ENCODE peak calls at places on chromosomes 5 and 9, in nine cellular contexts. H is foreskin fibroblast; Y is stromal cell of bone marrow; P is Kasumi-1; W is activated CD8-positive, alpha-beta memory T cell treated with anti-CD3 and anti-CD28 coated beads, Interleukin-2, amount 50 U/mL, for 4 hours; X is neural crest cell; M is 8988T; J is activated T-cell treated with anti-CD3 and anti-CD28 coated beads for 1 hour; K is fibroblast of the aortic adventitia. C is an unnamed sample.

GRCh38 chr5:136467632-136468031 is 102.3 kb upstream of the TRPC7 start:
- DNase-seq in P (no peak), Y (no peak), J (no peak), M (no peak), W (no peak), X (no peak), H (no peak), K (no peak), C (no peak)

GRCh38 chr5:35202319-35203111 is 27.8 kb downstream of the PRLR start:
- DNase-seq in J (peak; percentile 8), P (peak; percentile 84), Y (no peak), X (peak; percentile 35), M (no peak), K (peak; percentile 54), W (peak; percentile 16), H (peak; percentile 70), C (peak; percentile 37)

GRCh38 chr5:159660401-159660800 is 255.9 kb upstream of the ADRA1B start:
- DNase-seq in M (peak; percentile 15), K (no peak), P (no peak), J (no peak), X (no peak), Y (no peak), H (peak; percentile 11), W (no peak), C (no peak)

GRCh38 chr5:102753889-102754498 is 1.1 kb upstream of the PAM start:
- DNase-seq in J (no peak), P (no peak), H (no peak), M (no peak), X (no peak), K (no peak), W (no peak), Y (no peak), C (no peak)

GRCh38 chr9:21504894-21505293 is 22.8 kb upstream of the IFNE start:
- DNase-seq in H (no peak), M (no peak), J (no peak), X (no peak), Y (no peak), W (no peak), P (no peak), K (no peak), C (no peak)

GRCh38 chr9:27784999-27785713 is 211.9 kb upstream of the C9orf72 start:
- DNase-seq in M (no peak), W (no peak), K (no peak), X (no peak), P (no peak), J (no peak), H (no peak), Y (no peak), C (no peak)

GRCh38 chr9:89554307-89554706 is 50.5 kb upstream of the GADD45G start:
- DNase-seq in M (no peak), H (no peak), X (no peak), J (no peak), P (no peak), W (no peak), Y (no peak), K (no peak), C (no peak)

GRCh38 chr5:137753227-137753985 is 757 bp downstream of the HNRNPA0 start:
- DNase-seq in J (peak; percentile 28), H (peak; percentile 33), P (no peak), W (peak; percentile 52), Y (no peak), K (no peak), X (peak; percentile 18), M (no peak), C (no peak)

GRCh38 chr9:36132081-36132480 is 4.5 kb upstream of the GLIPR2 start:
- DNase-seq in Y (peak; percentile 47), J (no peak), P (no peak), M (no peak), X (no peak), K (peak; percentile 53), H (peak; percentile 80), W (no peak), C (no peak)

GRCh38 chr5:127281609-127282008 is 9.0 kb upstream of the MEGF10 start:
- DNase-seq in J (no peak), W (no peak), X (no peak), K (no peak), H (no peak), P (no peak), Y (no peak), M (no peak), C (no peak)

GRCh38 chr5:33794550-33795300 is 97.1 kb downstream of the ADAMTS12 start:
- DNase-seq in J (no peak), P (no peak), Y (no peak), M (peak; percentile 43), X (no peak), W (no peak), K (peak; percentile 58), H (peak; percentile 81), C (peak; percentile 33)

GRCh38 chr5:133402781-133403180 is 209.6 kb downstream of the FSTL4 start:
- DNase-seq in J (no peak), K (no peak), W (no peak), Y (no peak), M (no peak), X (no peak), P (no peak), H (no peak), C (no peak)

GRCh38 chr9:116737137-116737546 is 50.0 kb downstream of the TRIM32 start:
- DNase-seq in M (peak; percentile 82), H (peak; percentile 85), Y (peak; percentile 45), P (peak; percentile 62), X (peak; percentile 95), W (peak; percentile 28), J (peak; percentile 23), K (peak; percentile 67), C (peak; percentile 43)

GRCh38 chr5:71828641-71829040 is 109.6 kb downstream of the CARTPT start:
- DNase-seq in Y (no peak), W (no peak), X (no peak), K (peak; percentile 42), P (no peak), M (no peak), J (no peak), H (peak; percentile 58), C (no peak)

GRCh38 chr5:65812648-65813047 is 90.6 kb downstream of the NLN start:
- DNase-seq in K (no peak), P (no peak), J (no peak), M (no peak), W (no peak), Y (no peak), H (no peak), X (no peak), C (no peak)

GRCh38 chr9:124322618-124323432 is 65.1 kb downstream of the NEK6 start:
- DNase-seq in X (no peak), M (no peak), K (no peak), H (no peak), J (no peak), W (no peak), P (peak; percentile 89), Y (no peak), C (no peak)

GRCh38 chr5:51652980-51653379 is 269.7 kb downstream of the ISL1 start:
- DNase-seq in K (peak; percentile 6), P (no peak), J (no peak), W (no peak), H (peak; percentile 10), X (no peak), M (no peak), Y (no peak), C (no peak)

GRCh38 chr9:126456396-126456795 is 129.8 kb downstream of the MVB12B start:
- DNase-seq in K (peak; percentile 64), J (no peak), X (no peak), P (no peak), H (peak; percentile 49), W (no peak), M (no peak), Y (peak; percentile 22), C (no peak)

GRCh38 chr9:95923794-95924193 is 48.3 kb downstream of the ERCC6L2 start:
- DNase-seq in K (no peak), X (no peak), P (no peak), H (no peak), Y (no peak), M (no peak), W (no peak), J (no peak), C (no peak)

GRCh38 chr9:91865041-91865440 is 85.0 kb downstream of the ROR2 start:
- DNase-seq in M (no peak), J (no peak), P (no peak), X (no peak), Y (no peak), W (no peak), K (no peak), H (no peak), C (no peak)

GRCh38 chr9:135220601-135221575 is 133.4 kb downstream of the OLFM1 start:
- DNase-seq in Y (no peak), J (no peak), M (no peak), H (no peak), X (no peak), W (no peak), P (no peak), K (no peak), C (no peak)

GRCh38 chr9:114290561-114290986 is 32.3 kb upstream of the ORM1 start:
- DNase-seq in H (no peak), M (no peak), P (no peak), Y (no peak), J (no peak), X (no peak), K (no peak), W (peak; percentile 5), C (no peak)

GRCh38 chr5:159208508-159209437 is 580 bp downstream of the RNF145 start:
- DNase-seq in M (peak; percentile 37), H (peak; percentile 60), Y (no peak), K (peak; percentile 46), P (peak; percentile 35), J (peak; percentile 24), W (peak; percentile 28), X (peak; percentile 35), C (no peak)

GRCh38 chr5:17910318-17910717 is 276.1 kb downstream of the TAF11L14 start:
- DNase-seq in J (no peak), M (no peak), W (no peak), P (peak; percentile 43), X (no peak), H (no peak), Y (peak; percentile 44), K (no peak), C (no peak)

GRCh38 chr5:104652271-104652861 is 1089.8 kb upstream of the NUDT12 start:
- DNase-seq in W (no peak), K (no peak), P (no peak), M (no peak), X (no peak), H (no peak), J (no peak), Y (no peak), C (no peak)

GRCh38 chr5:94941113-94941765 is 322.8 kb downstream of the SLF1 start:
- DNase-seq in M (no peak), Y (no peak), P (no peak), X (no peak), H (peak; percentile 9), J (no peak), W (no peak), K (peak; percentile 14), C (no peak)

GRCh38 chr5:163890211-163890610 is 384.8 kb downstream of the MAT2B start:
- DNase-seq in Y (no peak), K (no peak), X (no peak), P (no peak), M (no peak), J (no peak), H (no peak), W (no peak), C (no peak)

GRCh38 chr9:107348836-107349235 is 65.8 kb downstream of the RAD23B start:
- DNase-seq in Y (no peak), M (no peak), K (no peak), P (no peak), X (no peak), J (no peak), W (no peak), H (no peak), C (no peak)

GRCh38 chr9:91073811-91074771 is 272.5 kb downstream of the SYK start:
- DNase-seq in W (no peak), Y (no peak), X (no peak), H (no peak), J (no peak), M (no peak), K (no peak), P (no peak), C (no peak)

GRCh38 chr5:176697929-176698520 is 50.7 kb downstream of the TSPAN17 start:
- DNase-seq in X (no peak), H (no peak), J (no peak), W (no peak), K (no peak), Y (no peak), P (no peak), M (no peak), C (no peak)

GRCh38 chr5:112240011-112240410 is 179.1 kb downstream of the EPB41L4A start:
- DNase-seq in M (no peak), J (no peak), H (no peak), X (no peak), W (no peak), P (no peak), K (peak; percentile 1), Y (peak; percentile 3), C (no peak)